ENCODE peak calls at places on chromosomes 3 and 15, in five cellular contexts. One of them, this sample, is unnamed.

GRCh38 chr3:31132132-31132769 is 237.8 kb upstream of the GADL1 start:
- DNase-seq in T-helper 1 cell: no peak
- DNase-seq in colonic mucosa: no peak
- DNase-seq in aorta: no peak
- DNase-seq in CD8-positive, alpha-beta T cell: no peak
- DNase-seq in this sample: peak; percentile 33

GRCh38 chr3:181619897-181620296 is 91.8 kb upstream of the SOX2 start:
- DNase-seq in T-helper 1 cell: no peak
- DNase-seq in colonic mucosa: no peak
- DNase-seq in aorta: no peak
- DNase-seq in CD8-positive, alpha-beta T cell: no peak
- DNase-seq in this sample: no peak

GRCh38 chr15:27894645-27895044 is 204.5 kb downstream of the OCA2 start:
- DNase-seq in T-helper 1 cell: no peak
- DNase-seq in colonic mucosa: no peak
- DNase-seq in aorta: no peak
- DNase-seq in CD8-positive, alpha-beta T cell: no peak
- DNase-seq in this sample: no peak

GRCh38 chr3:117045143-117045542 is 335.6 kb downstream of the TUSC7 start:
- DNase-seq in T-helper 1 cell: no peak
- DNase-seq in colonic mucosa: peak; percentile 20
- DNase-seq in aorta: no peak
- DNase-seq in CD8-positive, alpha-beta T cell: no peak
- DNase-seq in this sample: peak; percentile 16

GRCh38 chr15:64072812-64073211 is 20.8 kb downstream of the CIAO2A start:
- DNase-seq in T-helper 1 cell: no peak
- DNase-seq in colonic mucosa: no peak
- DNase-seq in aorta: no peak
- DNase-seq in CD8-positive, alpha-beta T cell: no peak
- DNase-seq in this sample: no peak

GRCh38 chr15:56967336-56967735 is 48.9 kb downstream of the TCF12 start:
- DNase-seq in T-helper 1 cell: no peak
- DNase-seq in colonic mucosa: no peak
- DNase-seq in aorta: no peak
- DNase-seq in CD8-positive, alpha-beta T cell: no peak
- DNase-seq in this sample: no peak

GRCh38 chr3:97990624-97991277 is 18.5 kb upstream of the RIOX2 start:
- DNase-seq in T-helper 1 cell: no peak
- DNase-seq in colonic mucosa: no peak
- DNase-seq in aorta: no peak
- DNase-seq in CD8-positive, alpha-beta T cell: no peak
- DNase-seq in this sample: no peak

GRCh38 chr3:172525116-172525613 is 1.9 kb upstream of the TNFSF10 start:
- DNase-seq in T-helper 1 cell: no peak
- DNase-seq in colonic mucosa: no peak
- DNase-seq in aorta: no peak
- DNase-seq in CD8-positive, alpha-beta T cell: no peak
- DNase-seq in this sample: no peak

GRCh38 chr3:34020761-34021635 is 222.6 kb downstream of the PDCD6IP start:
- DNase-seq in T-helper 1 cell: no peak
- DNase-seq in colonic mucosa: no peak
- DNase-seq in aorta: no peak
- DNase-seq in CD8-positive, alpha-beta T cell: no peak
- DNase-seq in this sample: no peak

GRCh38 chr3:124845406-124845805 is 41.8 kb downstream of the ITGB5 start:
- DNase-seq in T-helper 1 cell: no peak
- DNase-seq in colonic mucosa: peak; percentile 70
- DNase-seq in aorta: no peak
- DNase-seq in CD8-positive, alpha-beta T cell: no peak
- DNase-seq in this sample: peak; percentile 47

GRCh38 chr15:100115066-100115710 is 226.6 kb downstream of the ADAMTS17 start:
- DNase-seq in T-helper 1 cell: no peak
- DNase-seq in colonic mucosa: no peak
- DNase-seq in aorta: peak; percentile 46
- DNase-seq in CD8-positive, alpha-beta T cell: no peak
- DNase-seq in this sample: no peak

This sample was measured in small intestine.